ENCODE peak calls at places on chromosomes 4 and X, in seven cellular contexts. One of them, this sample, is unnamed.

GRCh38 chr4:37706032-37706431 is 19.9 kb upstream of the RELL1 start:
- DNase-seq in osteocyte: no peak
- DNase-seq in heart right ventricle: no peak
- DNase-seq in transverse colon: no peak
- DNase-seq in AG09319: no peak
- DNase-seq in fibroblast of mammary gland: no peak
- DNase-seq in ovary: no peak
- DNase-seq in this sample: no peak

GRCh38 chrX:72436010-72436409 is 130.3 kb upstream of the CITED1 start:
- DNase-seq in fibroblast of mammary gland: no peak
- DNase-seq in osteocyte: no peak
- DNase-seq in heart right ventricle: no peak
- DNase-seq in ovary: no peak
- DNase-seq in transverse colon: no peak
- DNase-seq in AG09319: no peak
- DNase-seq in this sample: no peak

GRCh38 chrX:111447298-111447697 is 35.3 kb upstream of the DCX start:
- DNase-seq in osteocyte: no peak
- DNase-seq in heart right ventricle: no peak
- DNase-seq in fibroblast of mammary gland: peak; percentile 25
- DNase-seq in AG09319: no peak
- DNase-seq in ovary: no peak
- DNase-seq in transverse colon: no peak
- DNase-seq in this sample: peak; percentile 22

GRCh38 chr4:40506066-40506465 is 123.6 kb downstream of the RBM47 start:
- DNase-seq in heart right ventricle: no peak
- DNase-seq in osteocyte: no peak
- DNase-seq in AG09319: no peak
- DNase-seq in ovary: no peak
- DNase-seq in transverse colon: no peak
- DNase-seq in fibroblast of mammary gland: no peak
- DNase-seq in this sample: no peak

GRCh38 chrX:40176979-40177430 is 79.2 kb upstream of the BCOR start:
- DNase-seq in fibroblast of mammary gland: no peak
- DNase-seq in ovary: no peak
- DNase-seq in osteocyte: no peak
- DNase-seq in heart right ventricle: no peak
- DNase-seq in transverse colon: no peak
- DNase-seq in AG09319: no peak
- DNase-seq in this sample: no peak

GRCh38 chrX:40845331-40845911 is 110.1 kb upstream of the MED14 start:
- DNase-seq in osteocyte: no peak
- DNase-seq in AG09319: peak; percentile 63
- DNase-seq in ovary: peak; percentile 31
- DNase-seq in transverse colon: no peak
- DNase-seq in fibroblast of mammary gland: peak; percentile 91
- DNase-seq in heart right ventricle: peak; percentile 29
- DNase-seq in this sample: peak; percentile 14

GRCh38 chr4:7436256-7436655 is 1.5 kb upstream of the PSAPL1 start:
- DNase-seq in AG09319: no peak
- DNase-seq in ovary: no peak
- DNase-seq in heart right ventricle: no peak
- DNase-seq in transverse colon: no peak
- DNase-seq in fibroblast of mammary gland: no peak
- DNase-seq in osteocyte: no peak
- DNase-seq in this sample: no peak

GRCh38 chr4:22713841-22714240 is 21.1 kb downstream of the GBA3 start:
- DNase-seq in ovary: no peak
- DNase-seq in fibroblast of mammary gland: no peak
- DNase-seq in heart right ventricle: no peak
- DNase-seq in osteocyte: no peak
- DNase-seq in transverse colon: no peak
- DNase-seq in AG09319: no peak
- DNase-seq in this sample: no peak

GRCh38 chr4:109979932-109980717 is 67.4 kb downstream of the EGF start:
- DNase-seq in ovary: no peak
- DNase-seq in fibroblast of mammary gland: peak; percentile 51
- DNase-seq in transverse colon: no peak
- DNase-seq in osteocyte: no peak
- DNase-seq in AG09319: no peak
- DNase-seq in heart right ventricle: no peak
- DNase-seq in this sample: peak; percentile 76

GRCh38 chrX:23782455-23782854 is 518 bp upstream of the SAT1 start:
- DNase-seq in fibroblast of mammary gland: peak; percentile 25
- DNase-seq in AG09319: no peak
- DNase-seq in osteocyte: no peak
- DNase-seq in ovary: no peak
- DNase-seq in transverse colon: no peak
- DNase-seq in heart right ventricle: no peak
- DNase-seq in this sample: peak; percentile 48

GRCh38 chrX:23782863-23783568 is at the start of gene SAT1:
- DNase-seq in transverse colon: peak; percentile 96
- DNase-seq in osteocyte: peak; percentile 99
- DNase-seq in heart right ventricle: peak; percentile 94
- DNase-seq in AG09319: peak; percentile 87
- DNase-seq in ovary: peak; percentile 93
- DNase-seq in fibroblast of mammary gland: peak; percentile 90
- DNase-seq in this sample: peak; percentile 96

GRCh38 chrX:23776363-23776762 is 6.6 kb upstream of the SAT1 start:
- DNase-seq in fibroblast of mammary gland: no peak
- DNase-seq in transverse colon: no peak
- DNase-seq in ovary: no peak
- DNase-seq in AG09319: no peak
- DNase-seq in heart right ventricle: no peak
- DNase-seq in osteocyte: no peak
- DNase-seq in this sample: no peak

GRCh38 chrX:23783569-23784486 is 855 bp downstream of the SAT1 start:
- DNase-seq in transverse colon: no peak
- DNase-seq in fibroblast of mammary gland: peak; percentile 16
- DNase-seq in AG09319: no peak
- DNase-seq in osteocyte: no peak
- DNase-seq in heart right ventricle: no peak
- DNase-seq in ovary: peak; percentile 30
- DNase-seq in this sample: peak; percentile 17

DNA sequence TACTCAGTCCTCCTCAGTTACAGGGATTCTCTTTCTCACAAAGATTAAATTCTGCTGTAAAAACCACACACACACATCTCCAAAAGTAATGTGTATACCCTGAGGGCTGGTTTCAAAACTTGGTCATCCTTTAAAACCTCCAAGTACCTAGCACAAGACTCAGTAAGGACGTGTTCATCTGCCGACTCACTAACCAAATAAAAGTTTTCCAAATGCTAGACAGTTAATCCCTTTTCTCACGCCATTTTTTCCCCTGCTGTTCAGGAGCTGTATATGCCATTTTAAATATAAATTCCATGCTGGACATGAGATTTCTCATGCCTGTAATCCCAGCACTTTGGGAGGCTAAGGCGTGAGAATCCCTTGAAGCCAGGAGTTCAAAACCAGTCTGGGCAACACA is 3.9 kb upstream of the SAT1 start:
- DNase-seq in transverse colon: no peak
- DNase-seq in ovary: no peak
- DNase-seq in heart right ventricle: no peak
- DNase-seq in fibroblast of mammary gland: peak; percentile 73
- DNase-seq in osteocyte: no peak
- DNase-seq in AG09319: no peak
- DNase-seq in this sample: peak; percentile 94
- TF ChIP-seq CTCF in transverse colon: no peak
- TF ChIP-seq CTCF in ovary: no peak
- TF ChIP-seq CTCF in heart right ventricle: no peak
- TF ChIP-seq CTCF in fibroblast of mammary gland: peak; percentile 12
- TF ChIP-seq CTCF in osteocyte: no peak
- TF ChIP-seq CTCF in AG09319: peak; percentile 4
- TF ChIP-seq CTCF in this sample: peak; percentile 47

GRCh38 chr4:141375855-141376254 is 155.2 kb downstream of the ZNF330 start:
- DNase-seq in transverse colon: no peak
- DNase-seq in ovary: no peak
- DNase-seq in heart right ventricle: peak; percentile 4
- DNase-seq in osteocyte: no peak
- DNase-seq in fibroblast of mammary gland: peak; percentile 67
- DNase-seq in AG09319: peak; percentile 76
- DNase-seq in this sample: peak; percentile 95
- TF ChIP-seq CTCF in transverse colon: no peak
- TF ChIP-seq CTCF in ovary: no peak
- TF ChIP-seq CTCF in heart right ventricle: no peak
- TF ChIP-seq CTCF in osteocyte: peak; percentile 57
- TF ChIP-seq CTCF in fibroblast of mammary gland: peak; percentile 45
- TF ChIP-seq CTCF in AG09319: peak; percentile 67
- TF ChIP-seq CTCF in this sample: peak; percentile 93

DNA sequence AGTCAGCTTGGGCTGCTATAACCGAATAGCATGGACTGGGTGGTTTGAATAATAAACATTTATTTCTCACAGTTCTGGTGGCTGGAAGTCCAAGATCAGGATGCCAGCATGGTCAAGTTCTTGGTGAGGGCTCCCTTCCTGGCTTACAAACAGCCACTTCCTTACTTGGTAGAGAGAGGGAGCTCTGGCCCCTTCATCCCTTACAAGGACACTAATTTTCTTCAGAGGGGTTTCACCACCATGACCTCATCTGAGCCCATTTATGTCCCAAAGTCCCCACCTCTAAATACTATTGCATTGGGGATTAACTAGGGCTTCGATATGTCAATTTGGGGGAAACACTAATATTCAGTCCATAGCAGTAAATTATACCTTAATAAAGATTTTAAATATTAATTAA is 61.8 kb downstream of the CLNK start:
- DNase-seq in ovary: no peak
- DNase-seq in fibroblast of mammary gland: no peak
- DNase-seq in heart right ventricle: no peak
- DNase-seq in AG09319: no peak
- DNase-seq in osteocyte: no peak
- DNase-seq in transverse colon: no peak
- DNase-seq in this sample: no peak
- TF ChIP-seq CTCF in ovary: no peak
- TF ChIP-seq CTCF in fibroblast of mammary gland: peak; percentile 45
- TF ChIP-seq CTCF in heart right ventricle: no peak
- TF ChIP-seq CTCF in AG09319: no peak
- TF ChIP-seq CTCF in osteocyte: peak; percentile 41
- TF ChIP-seq CTCF in transverse colon: peak; percentile 9
- TF ChIP-seq CTCF in this sample: peak; percentile 37

DNA sequence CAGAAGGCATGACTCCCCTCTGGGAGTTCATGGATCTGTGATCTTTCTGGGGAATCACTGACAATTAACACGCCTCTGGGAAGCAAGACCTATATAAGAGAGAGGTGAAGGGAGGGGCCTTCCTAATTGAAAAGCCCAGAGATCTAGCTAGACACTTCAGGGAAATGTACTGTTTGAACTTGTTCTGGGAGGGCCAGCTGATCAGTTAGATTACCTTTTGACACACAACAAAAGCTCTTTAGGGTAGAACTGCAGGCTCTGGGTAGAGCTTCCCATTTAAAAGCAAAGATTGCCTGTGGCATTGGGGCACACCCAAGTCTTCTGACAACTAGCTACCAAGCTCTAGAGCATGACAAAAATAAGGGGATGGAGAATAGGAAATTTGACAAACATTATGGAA is 26.3 kb downstream of the AREG start:
- DNase-seq in heart right ventricle: no peak
- DNase-seq in ovary: no peak
- DNase-seq in fibroblast of mammary gland: no peak
- DNase-seq in transverse colon: no peak
- DNase-seq in osteocyte: no peak
- DNase-seq in AG09319: no peak
- DNase-seq in this sample: no peak
- TF ChIP-seq CTCF in heart right ventricle: no peak
- TF ChIP-seq CTCF in ovary: no peak
- TF ChIP-seq CTCF in fibroblast of mammary gland: no peak
- TF ChIP-seq CTCF in transverse colon: no peak
- TF ChIP-seq CTCF in osteocyte: no peak
- TF ChIP-seq CTCF in AG09319: no peak
- TF ChIP-seq CTCF in this sample: no peak

DNA sequence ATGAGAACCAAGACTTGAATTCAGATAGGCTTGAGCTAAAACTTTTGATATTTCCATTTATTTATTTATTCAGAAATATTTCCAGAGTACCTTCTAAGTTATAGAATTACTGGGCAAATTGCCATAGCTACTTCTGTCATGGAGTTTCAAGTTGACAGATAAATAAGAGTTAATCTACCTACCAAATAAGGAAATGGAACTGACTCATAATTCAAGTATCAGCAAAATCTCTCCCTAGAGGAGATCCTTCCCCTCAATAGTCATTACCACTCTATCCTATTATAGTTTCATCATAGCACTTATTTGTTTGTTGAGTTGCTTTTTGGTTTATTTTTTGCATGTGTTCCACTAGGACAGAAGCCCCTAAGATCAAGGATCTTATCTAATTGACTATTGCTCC is 48.8 kb upstream of the CCSER1 start:
- DNase-seq in transverse colon: no peak
- DNase-seq in heart right ventricle: no peak
- DNase-seq in fibroblast of mammary gland: no peak
- DNase-seq in osteocyte: no peak
- DNase-seq in ovary: no peak
- DNase-seq in AG09319: no peak
- DNase-seq in this sample: peak; percentile 61
- TF ChIP-seq CTCF in transverse colon: no peak
- TF ChIP-seq CTCF in heart right ventricle: no peak
- TF ChIP-seq CTCF in fibroblast of mammary gland: no peak
- TF ChIP-seq CTCF in osteocyte: no peak
- TF ChIP-seq CTCF in ovary: no peak
- TF ChIP-seq CTCF in AG09319: no peak
- TF ChIP-seq CTCF in this sample: no peak

GRCh38 chr4:6109842-6110560 is 90.3 kb downstream of the JAKMIP1 start:
- DNase-seq in heart right ventricle: no peak
- DNase-seq in ovary: no peak
- DNase-seq in AG09319: no peak
- DNase-seq in fibroblast of mammary gland: no peak
- DNase-seq in transverse colon: peak; percentile 18
- DNase-seq in osteocyte: no peak
- DNase-seq in this sample: peak; percentile 59
- TF ChIP-seq CTCF in heart right ventricle: no peak
- TF ChIP-seq CTCF in ovary: no peak
- TF ChIP-seq CTCF in AG09319: no peak
- TF ChIP-seq CTCF in fibroblast of mammary gland: no peak
- TF ChIP-seq CTCF in transverse colon: peak; percentile 34
- TF ChIP-seq CTCF in osteocyte: peak; percentile 14
- TF ChIP-seq CTCF in this sample: peak; percentile 46

DNA sequence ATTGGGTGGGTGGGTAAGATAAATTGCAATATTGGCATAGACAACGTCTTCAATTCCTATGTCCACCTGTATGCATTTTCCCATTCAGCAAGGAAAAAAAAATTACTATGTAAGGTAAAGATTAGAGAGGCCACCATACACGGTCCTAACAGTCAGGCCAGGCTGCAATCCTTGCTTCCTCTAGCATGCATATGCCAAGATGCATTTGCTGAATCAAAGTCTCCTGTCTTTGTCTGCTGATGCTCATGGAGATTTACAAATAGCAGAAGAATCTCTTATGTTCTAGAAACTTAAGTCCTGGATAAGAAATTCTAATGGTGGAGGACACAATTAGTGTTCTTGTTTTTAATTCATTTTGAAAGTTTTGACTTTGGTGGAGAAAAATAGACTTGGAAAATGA is 206.8 kb downstream of the PDGFC start:
- DNase-seq in osteocyte: no peak
- DNase-seq in heart right ventricle: no peak
- DNase-seq in transverse colon: no peak
- DNase-seq in ovary: no peak
- DNase-seq in fibroblast of mammary gland: no peak
- DNase-seq in AG09319: no peak
- DNase-seq in this sample: no peak
- TF ChIP-seq CTCF in osteocyte: no peak
- TF ChIP-seq CTCF in heart right ventricle: no peak
- TF ChIP-seq CTCF in transverse colon: no peak
- TF ChIP-seq CTCF in ovary: no peak
- TF ChIP-seq CTCF in fibroblast of mammary gland: no peak
- TF ChIP-seq CTCF in AG09319: no peak
- TF ChIP-seq CTCF in this sample: no peak

GRCh38 chr4:15781427-15782095 is 3.4 kb downstream of the CD38 start:
- DNase-seq in heart right ventricle: no peak
- DNase-seq in transverse colon: peak; percentile 26
- DNase-seq in ovary: no peak
- DNase-seq in fibroblast of mammary gland: peak; percentile 41
- DNase-seq in osteocyte: no peak
- DNase-seq in AG09319: no peak
- DNase-seq in this sample: no peak
- TF ChIP-seq CTCF in heart right ventricle: no peak
- TF ChIP-seq CTCF in transverse colon: no peak
- TF ChIP-seq CTCF in ovary: no peak
- TF ChIP-seq CTCF in fibroblast of mammary gland: no peak
- TF ChIP-seq CTCF in osteocyte: no peak
- TF ChIP-seq CTCF in AG09319: no peak
- TF ChIP-seq CTCF in this sample: no peak

This sample was measured in PC-3.